ENCODE peak calls at places on chromosomes 3 and 15, in ten cellular contexts. X, W, L, G, P, I, Q, B, A and T are unnamed samples.

GRCh38 chr3:5563537-5564277 is 376.2 kb downstream of the EDEM1 start:
- DNase-seq in X (no peak), W (no peak), L (no peak), G (no peak), P (no peak), I (peak; percentile 6), Q (no peak), B (no peak), A (no peak), T (no peak)

GRCh38 chr3:132519914-132520313 is 77.2 kb upstream of the ACKR4 start:
- DNase-seq in X (no peak), W (no peak), L (no peak), G (no peak), P (no peak), I (no peak), Q (no peak), B (no peak), A (no peak), T (no peak)

GRCh38 chr3:114496874-114497273 is 203.0 kb downstream of the TIGIT start:
- DNase-seq in X (no peak), W (no peak), L (peak; percentile 37), G (no peak), P (peak; percentile 20), I (peak; percentile 84), Q (no peak), B (no peak), A (no peak), T (no peak)

GRCh38 chr15:66789029-66790025 is 87.3 kb downstream of the SMAD6 start:
- DNase-seq in X (no peak), W (no peak), L (peak; percentile 81), G (no peak), P (no peak), I (peak; percentile 45), Q (no peak), B (peak; percentile 8), A (peak; percentile 76), T (no peak)

GRCh38 chr3:188760408-188760807 is 411.4 kb upstream of the TPRG1 start:
- DNase-seq in X (no peak), W (no peak), L (peak; percentile 72), G (no peak), P (no peak), I (peak; percentile 47), Q (no peak), B (no peak), A (no peak), T (no peak)

GRCh38 chr15:46394463-46394862 is 759.6 kb downstream of the SQOR start:
- DNase-seq in X (no peak), W (no peak), L (no peak), G (no peak), P (no peak), I (no peak), Q (no peak), B (no peak), A (no peak), T (no peak)

GRCh38 chr15:85354432-85354831 is 26.0 kb upstream of the AKAP13 start:
- DNase-seq in X (no peak), W (no peak), L (peak; percentile 77), G (no peak), P (peak; percentile 46), I (no peak), Q (no peak), B (no peak), A (no peak), T (no peak)

GRCh38 chr15:23644829-23645228 is 2.8 kb downstream of the MAGEL2 start:
- DNase-seq in X (no peak), W (no peak), L (no peak), G (no peak), P (no peak), I (no peak), Q (no peak), B (no peak), A (no peak), T (no peak)

GRCh38 chr3:67383379-67383778 is 271.0 kb downstream of the SUCLG2 start:
- DNase-seq in X (no peak), W (no peak), L (no peak), G (no peak), P (no peak), I (no peak), Q (no peak), B (no peak), A (no peak), T (no peak)

GRCh38 chr3:33658971-33659848 is 58.8 kb downstream of the CLASP2 start:
- DNase-seq in X (no peak), W (no peak), L (peak; percentile 88), G (peak; percentile 52), P (no peak), I (peak; percentile 53), Q (peak; percentile 85), B (peak; percentile 18), A (peak; percentile 53), T (no peak)

GRCh38 chr3:140863481-140864084 is 78.1 kb upstream of the SLC25A36 start:
- DNase-seq in X (peak; percentile 1), W (peak; percentile 4), L (peak; percentile 39), G (peak; percentile 38), P (peak; percentile 26), I (peak; percentile 69), Q (no peak), B (peak; percentile 49), A (peak; percentile 63), T (peak; percentile 37)

GRCh38 chr3:111809196-111809595 is 49.9 kb upstream of the PHLDB2 start:
- DNase-seq in X (no peak), W (no peak), L (peak; percentile 65), G (no peak), P (no peak), I (peak; percentile 13), Q (no peak), B (no peak), A (no peak), T (no peak)

GRCh38 chr3:49805884-49806701 is 3.0 kb downstream of the INKA1 start:
- DNase-seq in X (no peak), W (no peak), L (no peak), G (peak; percentile 44), P (no peak), I (no peak), Q (peak; percentile 70), B (peak; percentile 49), A (peak; percentile 65), T (no peak)

GRCh38 chr15:56719774-56720555 is 13.3 kb downstream of the ZNF280D start:
- DNase-seq in X (no peak), W (no peak), L (no peak), G (no peak), P (no peak), I (peak; percentile 65), Q (no peak), B (no peak), A (no peak), T (no peak)

GRCh38 chr15:33310481-33311311 is at the start of gene RYR3:
- DNase-seq in X (no peak), W (no peak), L (no peak), G (peak; percentile 15), P (no peak), I (no peak), Q (peak; percentile 81), B (no peak), A (no peak), T (no peak)

GRCh38 chr3:126540342-126540849 is 16.4 kb downstream of the CHST13 start:
- DNase-seq in X (no peak), W (no peak), L (peak; percentile 93), G (no peak), P (peak; percentile 98), I (peak; percentile 92), Q (peak; percentile 52), B (no peak), A (no peak), T (no peak)